ENCODE peak calls at places on chromosomes 13 and 19, in six cellular contexts. D, Q, S, P, W and F are unnamed samples.

GRCh38 chr13:28401303-28402056 is 93.4 kb downstream of the FLT1 start:
- DNase-seq in P (no peak), Q (peak), S (peak), D (peak), W (no peak), F (no peak)

GRCh38 chr13:114130708-114131580 is 1.5 kb downstream of the RASA3 start:
- DNase-seq in P (no peak), W (peak), Q (peak), D (peak), S (peak), F (no peak)

GRCh38 chr19:45809643-45810159 is 5.4 kb downstream of the RSPH6A start:
- DNase-seq in P (no peak), Q (peak), W (no peak), S (peak), D (peak), F (no peak)

GRCh38 chr19:48963371-48964204 is 1.5 kb upstream of the FTL start:
- DNase-seq in W (peak), Q (peak), D (peak), S (peak), P (peak), F (no peak)

GRCh38 chr13:43357435-43358065 is 334.2 kb downstream of the DNAJC15 start:
- DNase-seq in S (no peak), W (no peak), P (no peak), Q (no peak), D (no peak), F (no peak)

GRCh38 chr13:60663788-60664187 is 266.8 kb downstream of the TDRD3 start:
- DNase-seq in W (no peak), S (no peak), D (no peak), P (no peak), Q (no peak), F (no peak)

GRCh38 chr13:90098580-90098979 is 1248.9 kb upstream of the MIR17HG start:
- DNase-seq in W (no peak), D (no peak), Q (no peak), S (no peak), P (no peak), F (no peak)

GRCh38 chr19:18972301-18972831 is 31.3 kb upstream of the HOMER3 start:
- DNase-seq in W (peak), Q (peak), S (peak), P (no peak), D (peak), F (no peak)

GRCh38 chr19:3175761-3176714 is 2.5 kb upstream of the S1PR4 start:
- DNase-seq in S (peak), Q (peak), P (no peak), D (peak), W (peak), F (no peak)

GRCh38 chr13:94444826-94445225 is 34.7 kb downstream of the DCT start:
- DNase-seq in W (no peak), S (no peak), D (no peak), P (no peak), Q (no peak), F (no peak)

GRCh38 chr13:104286566-104287290 is 1220.5 kb upstream of the SLC10A2 start:
- DNase-seq in W (no peak), P (no peak), D (no peak), S (peak), Q (no peak), F (no peak)

GRCh38 chr13:40779796-40780285 is 8.9 kb upstream of the MRPS31 start:
- DNase-seq in P (no peak), Q (no peak), S (no peak), W (no peak), D (no peak), F (no peak)

GRCh38 chr13:50543767-50544166 is 299.7 kb downstream of the DLEU7 start:
- DNase-seq in D (peak), Q (peak), W (peak), P (no peak), S (peak), F (no peak)

GRCh38 chr13:76790519-76791289 is 95.5 kb downstream of the KCTD12 start:
- DNase-seq in P (no peak), S (peak), Q (peak), W (no peak), D (no peak), F (no peak)

GRCh38 chr13:80039000-80039399 is 301.9 kb downstream of the SPRY2 start:
- DNase-seq in D (no peak), S (no peak), Q (no peak), P (no peak), W (no peak), F (no peak)

GRCh38 chr19:4368128-4368820 is 24.9 kb downstream of the MPND start:
- DNase-seq in P (no peak), S (no peak), D (no peak), W (no peak), Q (peak), F (no peak)

GRCh38 chr19:41111296-41111695 is 2.9 kb upstream of the CYP2F1 start:
- DNase-seq in Q (no peak), S (no peak), D (no peak), W (no peak), P (no peak), F (no peak)

GRCh38 chr19:3510727-3511126 is 4.6 kb downstream of the FZR1 start:
- DNase-seq in W (no peak), P (no peak), D (no peak), Q (no peak), S (no peak), F (no peak)

GRCh38 chr19:46630806-46631205 is 5.2 kb downstream of the GNG8 start:
- DNase-seq in W (no peak), P (no peak), Q (no peak), S (no peak), D (no peak), F (no peak)

GRCh38 chr19:40661616-40662015 is 28.8 kb downstream of the NUMBL start:
- DNase-seq in S (no peak), D (no peak), P (no peak), Q (no peak), W (no peak), F (no peak)

GRCh38 chr19:55488986-55489710 is 912 bp downstream of the SSC5D start:
- DNase-seq in P (no peak), S (no peak), D (no peak), Q (no peak), W (no peak), F (no peak)